ENCODE peak calls at places on chromosomes 1 and 21, in seven cellular contexts. One of them, this sample, is unnamed.

GRCh38 chr1:27005648-27006496 is 6.8 kb downstream of the TENT5B start:
- DNase-seq in fibroblast of the aortic adventitia: no peak
- DNase-seq in omental fat pad: no peak
- DNase-seq in spleen: no peak
- DNase-seq in nephron progenitor cell: no peak
- DNase-seq in GM12878: no peak
- DNase-seq in IMR-90: no peak
- DNase-seq in this sample: no peak

GRCh38 chr1:169699769-169700168 is 11.7 kb downstream of the SELL start:
- DNase-seq in omental fat pad: no peak
- DNase-seq in fibroblast of the aortic adventitia: no peak
- DNase-seq in GM12878: no peak
- DNase-seq in nephron progenitor cell: no peak
- DNase-seq in IMR-90: no peak
- DNase-seq in spleen: no peak
- DNase-seq in this sample: no peak

GRCh38 chr1:170562644-170563338 is 30.8 kb downstream of the GORAB start:
- DNase-seq in IMR-90: peak; percentile 87
- DNase-seq in spleen: no peak
- DNase-seq in GM12878: peak; percentile 21
- DNase-seq in fibroblast of the aortic adventitia: peak; percentile 98
- DNase-seq in omental fat pad: peak; percentile 38
- DNase-seq in nephron progenitor cell: no peak
- DNase-seq in this sample: no peak

GRCh38 chr1:214402583-214403216 is 121.7 kb downstream of the SMYD2 start:
- DNase-seq in omental fat pad: no peak
- DNase-seq in GM12878: no peak
- DNase-seq in IMR-90: peak; percentile 57
- DNase-seq in spleen: no peak
- DNase-seq in nephron progenitor cell: no peak
- DNase-seq in fibroblast of the aortic adventitia: peak; percentile 43
- DNase-seq in this sample: no peak

GRCh38 chr21:42073140-42074099 is 2.3 kb downstream of the UMODL1 start:
- DNase-seq in omental fat pad: no peak
- DNase-seq in nephron progenitor cell: no peak
- DNase-seq in IMR-90: no peak
- DNase-seq in GM12878: no peak
- DNase-seq in spleen: peak; percentile 66
- DNase-seq in fibroblast of the aortic adventitia: no peak
- DNase-seq in this sample: no peak

GRCh38 chr1:8097077-8097799 is 71.1 kb upstream of the ERRFI1 start:
- DNase-seq in fibroblast of the aortic adventitia: peak; percentile 66
- DNase-seq in GM12878: peak; percentile 79
- DNase-seq in spleen: no peak
- DNase-seq in omental fat pad: no peak
- DNase-seq in IMR-90: peak; percentile 96
- DNase-seq in nephron progenitor cell: no peak
- DNase-seq in this sample: no peak

GRCh38 chr1:101193733-101194169 is 43.1 kb upstream of the S1PR1 start:
- DNase-seq in GM12878: no peak
- DNase-seq in nephron progenitor cell: no peak
- DNase-seq in fibroblast of the aortic adventitia: peak; percentile 11
- DNase-seq in omental fat pad: no peak
- DNase-seq in IMR-90: no peak
- DNase-seq in spleen: no peak
- DNase-seq in this sample: no peak

GRCh38 chr1:16246961-16247360 is 10.0 kb upstream of the CPLANE2 start:
- DNase-seq in spleen: no peak
- DNase-seq in GM12878: no peak
- DNase-seq in omental fat pad: no peak
- DNase-seq in fibroblast of the aortic adventitia: no peak
- DNase-seq in nephron progenitor cell: no peak
- DNase-seq in IMR-90: no peak
- DNase-seq in this sample: no peak

GRCh38 chr1:179490611-179491010 is 85.1 kb downstream of the NPHS2 start:
- DNase-seq in fibroblast of the aortic adventitia: no peak
- DNase-seq in IMR-90: no peak
- DNase-seq in GM12878: no peak
- DNase-seq in omental fat pad: no peak
- DNase-seq in nephron progenitor cell: no peak
- DNase-seq in spleen: no peak
- DNase-seq in this sample: no peak

GRCh38 chr1:113975211-113975895 is 3.9 kb upstream of the OLFML3 start:
- DNase-seq in GM12878: no peak
- DNase-seq in spleen: no peak
- DNase-seq in nephron progenitor cell: no peak
- DNase-seq in IMR-90: peak; percentile 47
- DNase-seq in fibroblast of the aortic adventitia: peak; percentile 37
- DNase-seq in omental fat pad: no peak
- DNase-seq in this sample: no peak

GRCh38 chr1:95407864-95408291 is 173.9 kb downstream of the RWDD3 start:
- DNase-seq in IMR-90: no peak
- DNase-seq in nephron progenitor cell: no peak
- DNase-seq in fibroblast of the aortic adventitia: no peak
- DNase-seq in spleen: no peak
- DNase-seq in omental fat pad: no peak
- DNase-seq in GM12878: no peak
- DNase-seq in this sample: no peak

GRCh38 chr1:92708368-92708950 is 76.4 kb downstream of the EVI5 start:
- DNase-seq in nephron progenitor cell: no peak
- DNase-seq in GM12878: no peak
- DNase-seq in omental fat pad: no peak
- DNase-seq in IMR-90: peak; percentile 21
- DNase-seq in fibroblast of the aortic adventitia: peak; percentile 46
- DNase-seq in spleen: no peak
- DNase-seq in this sample: no peak

GRCh38 chr1:203093754-203094410 is 8.1 kb upstream of the MYOG start:
- DNase-seq in nephron progenitor cell: no peak
- DNase-seq in spleen: no peak
- DNase-seq in fibroblast of the aortic adventitia: no peak
- DNase-seq in omental fat pad: no peak
- DNase-seq in IMR-90: no peak
- DNase-seq in GM12878: no peak
- DNase-seq in this sample: no peak

GRCh38 chr1:200427744-200428143 is 17.9 kb upstream of the ZNF281 start:
- DNase-seq in spleen: no peak
- DNase-seq in GM12878: no peak
- DNase-seq in IMR-90: no peak
- DNase-seq in omental fat pad: no peak
- DNase-seq in fibroblast of the aortic adventitia: no peak
- DNase-seq in nephron progenitor cell: no peak
- DNase-seq in this sample: no peak

GRCh38 chr1:201024251-201024998 is 911 bp upstream of the KIF21B start:
- DNase-seq in omental fat pad: no peak
- DNase-seq in IMR-90: no peak
- DNase-seq in nephron progenitor cell: peak; percentile 33
- DNase-seq in fibroblast of the aortic adventitia: no peak
- DNase-seq in spleen: peak; percentile 85
- DNase-seq in GM12878: no peak
- DNase-seq in this sample: no peak

GRCh38 chr1:205792946-205793673 is 17.8 kb upstream of the RAB29 start:
- DNase-seq in IMR-90: no peak
- DNase-seq in GM12878: no peak
- DNase-seq in nephron progenitor cell: no peak
- DNase-seq in spleen: no peak
- DNase-seq in fibroblast of the aortic adventitia: no peak
- DNase-seq in omental fat pad: no peak
- DNase-seq in this sample: no peak

GRCh38 chr1:63843010-63843409 is 69.2 kb downstream of the ROR1 start:
- DNase-seq in GM12878: no peak
- DNase-seq in spleen: no peak
- DNase-seq in omental fat pad: no peak
- DNase-seq in nephron progenitor cell: no peak
- DNase-seq in IMR-90: no peak
- DNase-seq in fibroblast of the aortic adventitia: no peak
- DNase-seq in this sample: no peak

GRCh38 chr1:36845802-36846201 is 188.5 kb downstream of the GRIK3 start:
- DNase-seq in GM12878: no peak
- DNase-seq in spleen: no peak
- DNase-seq in IMR-90: no peak
- DNase-seq in fibroblast of the aortic adventitia: no peak
- DNase-seq in omental fat pad: no peak
- DNase-seq in nephron progenitor cell: no peak
- DNase-seq in this sample: no peak

GRCh38 chr1:147648933-147649332 is 21.4 kb downstream of the ACP6 start:
- DNase-seq in nephron progenitor cell: no peak
- DNase-seq in spleen: no peak
- DNase-seq in GM12878: no peak
- DNase-seq in omental fat pad: no peak
- DNase-seq in IMR-90: no peak
- DNase-seq in fibroblast of the aortic adventitia: no peak
- DNase-seq in this sample: no peak

GRCh38 chr1:184664042-184664659 is 90.5 kb downstream of the EDEM3 start:
- DNase-seq in omental fat pad: peak; percentile 60
- DNase-seq in fibroblast of the aortic adventitia: peak; percentile 73
- DNase-seq in IMR-90: peak; percentile 57
- DNase-seq in spleen: peak; percentile 86
- DNase-seq in GM12878: no peak
- DNase-seq in nephron progenitor cell: peak; percentile 85
- DNase-seq in this sample: peak; percentile 81

GRCh38 chr1:224615861-224616760 is at the start of gene CNIH3:
- DNase-seq in GM12878: no peak
- DNase-seq in nephron progenitor cell: peak; percentile 84
- DNase-seq in spleen: peak; percentile 72
- DNase-seq in IMR-90: peak; percentile 55
- DNase-seq in fibroblast of the aortic adventitia: peak; percentile 88
- DNase-seq in omental fat pad: no peak
- DNase-seq in this sample: peak; percentile 53

DNA sequence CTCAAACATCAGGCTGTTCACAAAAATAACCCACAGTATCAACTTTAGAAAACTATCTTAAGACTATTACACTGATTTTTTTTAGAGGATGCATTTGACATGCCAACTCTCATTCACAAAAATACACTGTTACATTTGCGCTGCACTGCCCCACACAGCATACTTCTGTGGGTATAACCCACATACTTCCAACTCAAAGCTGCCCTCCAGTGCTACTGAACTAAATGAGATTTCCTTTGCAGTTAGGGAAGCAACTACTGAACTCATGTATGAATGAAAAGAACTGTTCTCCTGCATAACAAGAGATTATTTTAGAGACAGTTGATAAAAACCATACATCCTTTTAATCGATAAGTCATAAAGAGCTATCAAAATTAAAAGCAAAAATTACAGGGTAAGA is 25.8 kb upstream of the GADD45A start:
- DNase-seq in fibroblast of the aortic adventitia: no peak
- DNase-seq in nephron progenitor cell: no peak
- DNase-seq in IMR-90: no peak
- DNase-seq in GM12878: no peak
- DNase-seq in spleen: no peak
- DNase-seq in omental fat pad: no peak
- DNase-seq in this sample: no peak
- TF ChIP-seq CTCF in fibroblast of the aortic adventitia: no peak
- TF ChIP-seq CTCF in nephron progenitor cell: no peak
- TF ChIP-seq CTCF in IMR-90: no peak
- TF ChIP-seq CTCF in GM12878: no peak
- TF ChIP-seq CTCF in spleen: no peak
- TF ChIP-seq CTCF in omental fat pad: no peak
- TF ChIP-seq CTCF in this sample: no peak

GRCh38 chr1:89843279-89844121 is 22.7 kb downstream of the LRRC8D start:
- DNase-seq in GM12878: no peak
- DNase-seq in nephron progenitor cell: peak; percentile 79
- DNase-seq in omental fat pad: peak; percentile 28
- DNase-seq in IMR-90: peak; percentile 66
- DNase-seq in spleen: peak; percentile 96
- DNase-seq in fibroblast of the aortic adventitia: peak; percentile 48
- DNase-seq in this sample: peak; percentile 80
- TF ChIP-seq CTCF in GM12878: peak; percentile 64
- TF ChIP-seq CTCF in nephron progenitor cell: peak; percentile 41
- TF ChIP-seq CTCF in omental fat pad: no peak
- TF ChIP-seq CTCF in IMR-90: peak; percentile 64
- TF ChIP-seq CTCF in spleen: peak; percentile 89
- TF ChIP-seq CTCF in fibroblast of the aortic adventitia: peak; percentile 43
- TF ChIP-seq CTCF in this sample: peak; percentile 75

DNA sequence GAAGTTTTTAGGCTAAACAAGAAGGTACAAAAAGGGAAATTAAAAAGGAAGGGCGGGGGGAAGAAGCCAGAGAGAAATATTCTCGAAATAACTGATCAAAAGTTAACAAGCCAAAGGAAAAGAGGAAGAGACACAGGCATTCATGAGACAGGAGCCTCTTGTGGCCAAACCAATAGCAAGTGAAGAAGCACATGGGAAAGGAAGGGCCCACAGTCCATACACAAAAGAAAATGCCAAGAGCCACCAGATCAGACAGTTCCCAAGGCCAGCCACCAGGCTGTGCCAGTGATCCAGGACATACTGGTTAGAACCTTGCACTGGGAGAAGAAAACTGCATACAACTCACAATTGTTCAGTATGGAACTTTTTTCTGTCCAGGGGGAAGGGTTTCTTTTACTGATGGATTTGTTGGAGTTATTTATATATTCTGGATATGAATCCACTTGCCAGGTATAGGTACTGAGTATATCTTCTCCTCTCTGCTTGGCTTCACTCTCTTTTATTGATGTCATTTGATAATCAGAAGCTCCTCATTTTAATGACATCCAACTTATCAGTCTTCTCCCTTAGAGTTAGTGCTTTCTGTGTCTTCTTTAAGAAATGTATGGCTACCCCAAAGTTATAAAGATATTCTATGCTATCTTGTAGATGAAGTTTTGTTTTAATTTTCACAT is 76.8 kb downstream of the CD46 start:
- DNase-seq in nephron progenitor cell: peak; percentile 52
- DNase-seq in GM12878: peak; percentile 81
- DNase-seq in IMR-90: peak; percentile 82
- DNase-seq in spleen: no peak
- DNase-seq in fibroblast of the aortic adventitia: peak; percentile 88
- DNase-seq in omental fat pad: no peak
- DNase-seq in this sample: peak; percentile 79
- TF ChIP-seq CTCF in nephron progenitor cell: peak; percentile 70
- TF ChIP-seq CTCF in GM12878: peak; percentile 93
- TF ChIP-seq CTCF in IMR-90: peak; percentile 85
- TF ChIP-seq CTCF in spleen: peak; percentile 79
- TF ChIP-seq CTCF in fibroblast of the aortic adventitia: peak; percentile 85
- TF ChIP-seq CTCF in omental fat pad: no peak
- TF ChIP-seq CTCF in this sample: peak; percentile 64

GRCh38 chr1:52631759-52632331 is 1.1 kb upstream of the SHISAL2A start:
- DNase-seq in fibroblast of the aortic adventitia: peak; percentile 11
- DNase-seq in omental fat pad: no peak
- DNase-seq in spleen: peak; percentile 75
- DNase-seq in IMR-90: no peak
- DNase-seq in GM12878: no peak
- DNase-seq in nephron progenitor cell: no peak
- DNase-seq in this sample: no peak

GRCh38 chr1:52635321-52636089 is 2.5 kb downstream of the SHISAL2A start:
- DNase-seq in fibroblast of the aortic adventitia: no peak
- DNase-seq in nephron progenitor cell: no peak
- DNase-seq in spleen: no peak
- DNase-seq in IMR-90: no peak
- DNase-seq in GM12878: no peak
- DNase-seq in omental fat pad: no peak
- DNase-seq in this sample: no peak

GRCh38 chr1:52634111-52634510 is 1.1 kb downstream of the SHISAL2A start:
- DNase-seq in GM12878: no peak
- DNase-seq in IMR-90: no peak
- DNase-seq in omental fat pad: no peak
- DNase-seq in nephron progenitor cell: no peak
- DNase-seq in spleen: peak; percentile 75
- DNase-seq in fibroblast of the aortic adventitia: no peak
- DNase-seq in this sample: no peak

GRCh38 chr1:52633291-52633754 is 355 bp downstream of the SHISAL2A start:
- DNase-seq in GM12878: no peak
- DNase-seq in nephron progenitor cell: peak; percentile 58
- DNase-seq in fibroblast of the aortic adventitia: no peak
- DNase-seq in spleen: peak; percentile 90
- DNase-seq in IMR-90: no peak
- DNase-seq in omental fat pad: no peak
- DNase-seq in this sample: peak; percentile 34

GRCh38 chr1:52632732-52633290 is at the start of gene SHISAL2A:
- DNase-seq in nephron progenitor cell: peak; percentile 65
- DNase-seq in spleen: peak; percentile 95
- DNase-seq in omental fat pad: no peak
- DNase-seq in fibroblast of the aortic adventitia: no peak
- DNase-seq in GM12878: no peak
- DNase-seq in IMR-90: no peak
- DNase-seq in this sample: peak; percentile 55
- TF ChIP-seq CTCF in nephron progenitor cell: no peak
- TF ChIP-seq CTCF in spleen: no peak
- TF ChIP-seq CTCF in omental fat pad: no peak
- TF ChIP-seq CTCF in fibroblast of the aortic adventitia: no peak
- TF ChIP-seq CTCF in GM12878: no peak
- TF ChIP-seq CTCF in IMR-90: no peak
- TF ChIP-seq CTCF in this sample: no peak

This sample was measured in endothelial cell.